ENCODE peak calls at places on chromosome 10, in six cellular contexts. G, V, Z, T, F and S are unnamed samples.

GRCh38 chr10:22534849-22535604 is 179.4 kb downstream of the PIP4K2A start:
- DNase-seq in F (no peak), G (no peak), V (peak), T (no peak), Z (no peak), S (peak)

GRCh38 chr10:97729014-97729413 is 7.9 kb upstream of the ZFYVE27 start:
- DNase-seq in T (no peak), Z (no peak), V (no peak), G (no peak), F (no peak), S (no peak)

GRCh38 chr10:63331586-63331985 is 134.2 kb downstream of the JMJD1C start:
- DNase-seq in F (no peak), V (peak), G (no peak), Z (no peak), T (no peak), S (no peak)

GRCh38 chr10:30917790-30918189 is 113.9 kb downstream of the ZNF438 start:
- DNase-seq in T (no peak), V (peak), F (no peak), G (no peak), Z (no peak), S (no peak)

GRCh38 chr10:130190737-130191115 is 54.5 kb downstream of the GLRX3 start:
- DNase-seq in T (no peak), G (no peak), F (no peak), Z (no peak), V (no peak), S (no peak)

GRCh38 chr10:28925154-28925663 is 247.9 kb downstream of the BAMBI start:
- DNase-seq in Z (no peak), V (no peak), F (no peak), T (no peak), G (no peak), S (no peak)

GRCh38 chr10:11517150-11517549 is 94.3 kb downstream of the USP6NL start:
- DNase-seq in F (no peak), Z (no peak), G (no peak), V (no peak), T (no peak), S (no peak)

GRCh38 chr10:18918545-18918944 is 130.1 kb upstream of the MALRD1 start:
- DNase-seq in F (no peak), V (peak), Z (no peak), T (no peak), G (no peak), S (no peak)

GRCh38 chr10:124640538-124641231 is 103.5 kb downstream of the FAM53B start:
- DNase-seq in Z (no peak), V (no peak), G (no peak), T (peak), F (no peak), S (no peak)

GRCh38 chr10:103676851-103677417 is 178.4 kb downstream of the SH3PXD2A start:
- DNase-seq in V (peak), Z (peak), F (no peak), T (no peak), G (no peak), S (no peak)

GRCh38 chr10:132904169-132904813 is 38.1 kb downstream of the CFAP46 start:
- DNase-seq in Z (no peak), T (peak), F (peak), V (peak), G (peak), S (no peak)

GRCh38 chr10:16933799-16934198 is 116.6 kb upstream of the RSU1 start:
- DNase-seq in F (no peak), V (no peak), G (no peak), Z (no peak), T (no peak), S (no peak)

GRCh38 chr10:132632851-132633684 is 95.5 kb downstream of the INPP5A start:
- DNase-seq in V (peak), Z (peak), G (no peak), T (no peak), F (no peak), S (no peak)

GRCh38 chr10:5565671-5566581 is 41.2 kb downstream of the CALML3 start:
- DNase-seq in T (no peak), V (peak), G (no peak), Z (peak), F (no peak), S (no peak)

GRCh38 chr10:85615556-85615955 is 751.0 kb downstream of the GRID1 start:
- DNase-seq in G (no peak), F (no peak), Z (peak), T (no peak), V (no peak), S (no peak)

GRCh38 chr10:62037890-62038608 is 136.6 kb downstream of the ARID5B start:
- DNase-seq in G (no peak), V (no peak), F (no peak), T (no peak), Z (no peak), S (no peak)

GRCh38 chr10:14971867-14972448 is 12.8 kb downstream of the MEIG1 start:
- DNase-seq in V (peak), G (no peak), Z (no peak), F (no peak), T (no peak), S (no peak)

GRCh38 chr10:28710227-28710889 is 33.0 kb downstream of the BAMBI start:
- DNase-seq in T (no peak), F (no peak), Z (no peak), V (no peak), G (no peak), S (no peak)

GRCh38 chr10:17865351-17865750 is 56.2 kb downstream of the MRC1 start:
- DNase-seq in T (no peak), Z (no peak), V (no peak), F (no peak), G (no peak), S (no peak)

GRCh38 chr10:49263591-49263990 is 35.4 kb upstream of the C10orf71 start:
- DNase-seq in F (no peak), T (no peak), G (no peak), Z (no peak), V (no peak), S (no peak)

GRCh38 chr10:112227331-112227961 is 43.9 kb upstream of the GPAM start:
- DNase-seq in V (peak), Z (no peak), F (no peak), G (no peak), T (no peak), S (peak)

GRCh38 chr10:32241946-32242345 is 105.0 kb downstream of the EPC1 start:
- DNase-seq in F (no peak), G (no peak), V (no peak), Z (no peak), T (no peak), S (no peak)

GRCh38 chr10:70540089-70540788 is 61.7 kb downstream of the PALD1 start:
- DNase-seq in Z (no peak), G (no peak), V (peak), T (no peak), F (peak), S (no peak)

GRCh38 chr10:11145498-11145855 is 127.8 kb downstream of the CELF2 start:
- DNase-seq in V (no peak), T (no peak), Z (no peak), G (no peak), F (no peak), S (peak)

GRCh38 chr10:100693815-100694214 is 51.6 kb upstream of the PAX2 start:
- DNase-seq in Z (no peak), G (no peak), F (no peak), V (no peak), T (no peak), S (no peak)

GRCh38 chr10:102410427-102411073 is 8.0 kb downstream of the PSD start:
- DNase-seq in V (peak), Z (no peak), F (peak), G (no peak), T (no peak), S (peak)

GRCh38 chr10:43822509-43823236 is 174.0 kb upstream of the ZNF32 start:
- DNase-seq in V (peak), Z (no peak), T (no peak), G (no peak), F (no peak), S (no peak)

GRCh38 chr10:43671659-43672555 is 23.2 kb upstream of the ZNF32 start:
- DNase-seq in V (peak), T (peak), Z (no peak), F (peak), G (peak), S (peak)

GRCh38 chr10:129288940-129289468 is 178.0 kb upstream of the MGMT start:
- DNase-seq in T (no peak), F (no peak), V (no peak), Z (no peak), G (no peak), S (no peak)

GRCh38 chr10:69348824-69349541 is 67.7 kb downstream of the TACR2 start:
- DNase-seq in G (no peak), F (no peak), Z (peak), T (peak), V (peak), S (no peak)

GRCh38 chr10:13787015-13787421 is 200.3 kb downstream of the PRPF18 start:
- DNase-seq in V (peak), Z (no peak), G (peak), T (no peak), F (peak), S (no peak)

GRCh38 chr10:78634835-78635234 is 433.9 kb upstream of the ZMIZ1 start:
- DNase-seq in Z (no peak), T (no peak), G (no peak), V (peak), F (no peak), S (no peak)